ENCODE peak calls at places on chromosomes 5 and 9, in six cellular contexts. C is NCI-H2029 treated with DMSO at 0.1 percent for 48 hours, I is activated T-cell treated with anti-CD3 and anti-CD28 coated beads for 48 hours, L is LoVo, E is erythroblast, F is neural crest cell. H is an unnamed sample.

GRCh38 chr5:107295914-107296313 is 374.8 kb downstream of the EFNA5 start:
- DNase-seq in C (no peak), I (no peak), L (no peak), E (no peak), F (no peak), H (no peak)

GRCh38 chr5:51494821-51495220 is 111.6 kb downstream of the ISL1 start:
- DNase-seq in C (no peak), I (no peak), L (no peak), E (no peak), F (no peak), H (no peak)

GRCh38 chr5:180343110-180343845 is 9.9 kb downstream of the GFPT2 start:
- DNase-seq in C (no peak), I (no peak), L (no peak), E (no peak), F (no peak), H (peak; percentile 41)

GRCh38 chr5:151085517-151086031 is 4.7 kb upstream of the TNIP1 start:
- DNase-seq in C (no peak), I (peak; percentile 36), L (no peak), E (no peak), F (no peak), H (peak; percentile 69)

GRCh38 chr5:125978015-125978414 is 445.2 kb upstream of the GRAMD2B start:
- DNase-seq in C (no peak), I (no peak), L (no peak), E (no peak), F (no peak), H (no peak)

GRCh38 chr9:73200694-73201432 is 49.2 kb downstream of the ANXA1 start:
- DNase-seq in C (peak; percentile 33), I (no peak), L (peak; percentile 42), E (peak; percentile 26), F (no peak), H (no peak)

GRCh38 chr9:84254972-84255371 is 85.6 kb downstream of the SLC28A3 start:
- DNase-seq in C (no peak), I (no peak), L (no peak), E (no peak), F (no peak), H (no peak)

GRCh38 chr9:36576866-36577265 is 4.2 kb downstream of the MELK start:
- DNase-seq in C (no peak), I (no peak), L (no peak), E (no peak), F (no peak), H (no peak)

GRCh38 chr9:122816163-122816867 is 12.1 kb downstream of the PDCL start:
- DNase-seq in C (no peak), I (no peak), L (no peak), E (peak; percentile 42), F (no peak), H (no peak)